ENCODE peak calls at places on chromosomes 7 and 10, in four cellular contexts. U is H1, H is K562, R is GM12878. M is an unnamed sample.

GRCh38 chr10:48332166-48332870 is 25.8 kb downstream of the MAPK8 start:
- DNase-seq in U (no peak), H (no peak), R (no peak), M (no peak)

GRCh38 chr10:49379596-49380410 is 16.1 kb downstream of the DRGX start:
- DNase-seq in U (no peak), H (peak), R (no peak), M (peak)

GRCh38 chr10:15540729-15541128 is 169.6 kb upstream of the FAM171A1 start:
- DNase-seq in U (no peak), H (no peak), R (no peak), M (no peak)

GRCh38 chr7:24708244-24708643 is 49.0 kb downstream of the GSDME start:
- DNase-seq in U (no peak), H (no peak), R (no peak), M (no peak)

GRCh38 chr10:122054046-122055025 is 65.4 kb downstream of the TACC2 start:
- DNase-seq in U (peak), H (peak), R (no peak), M (peak)

GRCh38 chr7:28778781-28779180 is 179.3 kb downstream of the TRIL start:
- DNase-seq in U (no peak), H (no peak), R (no peak), M (no peak)

GRCh38 chr10:4453950-4454349 is 372.1 kb upstream of the AKR1E2 start:
- DNase-seq in U (no peak), H (no peak), R (no peak), M (no peak)

GRCh38 chr7:85184599-85185354 is 2.1 kb downstream of the SEMA3D start:
- DNase-seq in U (peak), H (no peak), R (no peak), M (no peak)

GRCh38 chr7:7970113-7970619 is 1.6 kb downstream of the GLCCI1 start:
- DNase-seq in U (no peak), H (no peak), R (no peak), M (no peak)

GRCh38 chr7:32670105-32670504 is 174.8 kb downstream of the AVL9 start:
- DNase-seq in U (no peak), H (peak), R (no peak), M (peak)

GRCh38 chr7:35588647-35589046 is 106.3 kb downstream of the HERPUD2 start:
- DNase-seq in U (no peak), H (no peak), R (no peak), M (no peak)

GRCh38 chr7:35596061-35596460 is 98.9 kb downstream of the HERPUD2 start:
- DNase-seq in U (no peak), H (no peak), R (no peak), M (no peak)

GRCh38 chr7:35599642-35600041 is 95.3 kb downstream of the HERPUD2 start:
- DNase-seq in U (no peak), H (no peak), R (no peak), M (no peak)

GRCh38 chr7:35599061-35599460 is 95.9 kb downstream of the HERPUD2 start:
- DNase-seq in U (no peak), H (no peak), R (no peak), M (no peak)

GRCh38 chr7:35593896-35594295 is 101.0 kb downstream of the HERPUD2 start:
- DNase-seq in U (peak), H (peak), R (no peak), M (peak)
- TF ChIP-seq CTCF in U (peak), H (peak), R (peak), M (peak)

DNA sequence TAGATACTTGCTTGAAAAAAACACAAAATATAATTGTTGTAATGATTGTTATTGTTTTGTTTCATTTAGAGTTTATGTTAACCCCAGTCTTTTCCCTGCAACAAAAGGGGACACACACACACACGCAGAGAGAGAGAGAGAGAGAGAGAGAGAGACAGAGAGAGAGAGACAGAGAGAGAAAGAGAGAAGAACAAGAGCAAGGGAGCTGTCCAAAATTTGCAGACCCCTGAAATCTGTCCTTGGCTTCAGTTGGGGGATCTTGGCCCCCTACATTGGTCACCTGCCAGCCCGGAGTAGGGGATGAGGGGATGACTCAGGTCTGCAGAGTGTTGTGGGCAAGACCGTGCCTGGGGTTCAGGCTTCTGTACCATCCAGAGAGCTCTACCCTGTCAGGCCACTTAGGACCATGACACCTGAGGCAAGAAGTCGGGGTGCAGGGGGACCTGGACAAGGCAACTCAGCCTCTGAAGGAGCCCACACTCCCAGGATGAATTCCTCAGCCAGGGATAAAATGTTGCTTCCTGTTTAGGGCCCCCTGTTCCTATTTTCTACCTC is 73.1 kb downstream of the RAMP3 start:
- DNase-seq in U (peak), H (no peak), R (no peak), M (no peak)
- TF ChIP-seq SP1 in U (no peak), H (no peak), R (no peak), M (no peak)

GRCh38 chr7:141073641-141074161 is at the start of gene TMEM178B:
- DNase-seq in U (peak), H (no peak), R (no peak), M (no peak)

GRCh38 chr7:141073173-141073640 is 657 bp upstream of the TMEM178B start:
- DNase-seq in U (no peak), H (no peak), R (no peak), M (no peak)

GRCh38 chr7:141072548-141073172 is 1.2 kb upstream of the TMEM178B start:
- DNase-seq in U (peak), H (no peak), R (no peak), M (no peak)

GRCh38 chr7:141071855-141072547 is 1.9 kb upstream of the TMEM178B start:
- DNase-seq in U (peak), H (no peak), R (no peak), M (no peak)

DNA sequence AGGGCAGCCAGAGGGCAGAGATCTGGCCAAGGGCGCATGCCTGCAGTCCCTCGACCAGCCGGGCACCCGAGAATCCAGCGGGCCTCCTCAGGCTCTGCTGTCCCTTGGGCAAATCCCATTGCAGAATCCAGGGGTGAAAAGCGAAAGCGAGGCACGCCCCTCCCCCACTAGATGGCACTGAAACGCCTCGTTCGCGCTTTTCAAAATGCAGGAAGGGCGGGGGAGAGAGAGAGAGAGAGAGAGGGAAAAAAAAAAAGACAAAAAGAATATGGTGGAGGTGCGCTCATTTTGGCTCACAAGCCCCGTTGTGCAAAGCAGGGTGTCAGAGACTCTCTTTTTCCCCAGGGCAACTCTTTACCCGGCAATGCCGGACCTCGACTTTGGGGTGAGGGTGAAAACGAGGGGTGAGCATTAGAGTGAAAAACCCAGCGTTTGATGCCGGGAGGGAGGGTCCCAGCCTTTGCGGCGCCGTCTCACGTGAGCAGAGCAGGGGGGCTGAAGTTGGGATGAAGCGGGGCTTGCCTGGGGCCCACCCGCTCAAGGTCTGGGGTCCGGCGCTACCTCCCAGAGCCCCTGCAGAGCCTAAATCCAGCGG is 2.5 kb upstream of the TMEM178B start:
- DNase-seq in U (peak), H (peak), R (no peak), M (peak)
- TF ChIP-seq ZNF274 in U (no peak), H (no peak), R (no peak), M (no peak)

GRCh38 chr10:113517165-113517892 is 35.5 kb upstream of the HABP2 start:
- DNase-seq in U (no peak), H (no peak), R (no peak), M (no peak)

GRCh38 chr10:113518816-113519591 is 33.8 kb upstream of the HABP2 start:
- DNase-seq in U (no peak), H (no peak), R (no peak), M (no peak)

GRCh38 chr10:113519616-113520015 is 33.2 kb upstream of the HABP2 start:
- DNase-seq in U (peak), H (no peak), R (no peak), M (no peak)

GRCh38 chr10:113518415-113518814 is 34.4 kb upstream of the HABP2 start:
- DNase-seq in U (no peak), H (no peak), R (no peak), M (no peak)

DNA sequence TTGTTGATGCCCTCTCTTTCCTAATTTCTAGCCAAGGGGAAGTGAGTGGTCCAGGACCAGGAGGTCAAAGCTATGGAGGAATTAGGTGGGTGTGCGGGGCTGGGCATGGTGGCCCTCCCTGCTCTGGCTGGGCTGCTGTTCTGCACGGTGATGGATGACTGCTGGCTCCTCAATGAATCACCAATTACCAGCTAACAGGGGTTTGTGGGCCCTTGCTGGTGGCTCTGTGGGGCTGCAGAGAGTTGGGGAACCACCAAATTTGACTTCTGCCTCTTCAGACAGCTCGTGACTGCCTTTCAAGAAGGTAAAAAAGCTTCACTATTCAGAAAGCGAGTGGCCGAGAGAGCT is 35.0 kb upstream of the HABP2 start:
- DNase-seq in U (no peak), H (no peak), R (no peak), M (no peak)
- TF ChIP-seq CTCF in U (no peak), H (no peak), R (no peak), M (no peak)

DNA sequence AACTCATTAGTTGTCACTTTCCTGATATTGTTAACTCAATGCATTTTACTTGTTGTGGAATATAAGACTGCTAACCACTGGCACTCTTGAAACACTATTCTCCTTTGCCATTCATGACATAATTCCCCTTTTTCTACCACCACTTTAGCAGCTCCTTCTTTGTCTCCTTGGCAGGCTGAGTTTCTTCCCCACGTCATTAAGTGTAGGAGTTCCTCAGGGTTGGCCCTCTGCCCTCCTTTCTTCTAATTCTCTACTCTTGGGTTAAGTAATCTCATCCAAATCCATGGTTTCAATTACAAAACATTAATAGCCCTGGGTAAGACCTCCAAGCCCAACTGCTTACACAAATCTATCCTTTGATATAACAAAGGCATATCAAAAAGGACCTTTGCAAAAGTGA is 175.1 kb downstream of the HGF start:
- DNase-seq in U (no peak), H (no peak), R (no peak), M (no peak)
- TF ChIP-seq SP1 in U (no peak), H (no peak), R (no peak), M (no peak)